ENCODE peak calls at places on chromosome 14, in nine cellular contexts. B is CD8-positive, alpha-beta T cell; Y is CD8-positive, alpha-beta memory T cell; S is foreskin fibroblast; L is MM.1S; O is GM23338; W is GM06990; U is fibroblast of pulmonary artery; X is AG04449. Z is an unnamed sample.

GRCh38 chr14:81423504-81423903 is 23.4 kb upstream of the STON2 start:
- DNase-seq in O (no peak), L (no peak), Y (no peak), X (no peak), W (no peak), B (no peak), S (no peak), U (no peak), Z (no peak)

GRCh38 chr14:70442750-70443149 is 9.2 kb upstream of the ADAM21 start:
- DNase-seq in L (no peak), X (no peak), O (peak), B (no peak), U (peak), W (no peak), S (no peak), Y (no peak), Z (no peak)

GRCh38 chr14:67392728-67393314 is 19.1 kb downstream of the PLEK2 start:
- DNase-seq in S (no peak), B (no peak), W (no peak), U (no peak), O (no peak), X (no peak), L (no peak), Y (no peak), Z (no peak)

GRCh38 chr14:30270200-30271161 is 288.5 kb upstream of the G2E3 start:
- DNase-seq in S (peak), X (no peak), Y (no peak), O (peak), W (peak), U (peak), L (peak), B (peak), Z (peak)

GRCh38 chr14:85313801-85314207 is 216.1 kb upstream of the FLRT2 start:
- DNase-seq in X (peak), Y (no peak), O (no peak), L (no peak), U (peak), W (no peak), S (no peak), B (no peak), Z (no peak)

GRCh38 chr14:61145903-61146411 is 135.2 kb downstream of the TMEM30B start:
- DNase-seq in W (no peak), S (peak), U (peak), Y (no peak), L (no peak), B (no peak), X (peak), O (no peak), Z (peak)

GRCh38 chr14:86708846-86709339 is 1178.9 kb downstream of the FLRT2 start:
- DNase-seq in B (no peak), L (no peak), O (no peak), Y (no peak), S (no peak), W (no peak), X (no peak), U (no peak), Z (no peak)

GRCh38 chr14:93430889-93431670 is at the start of gene UNC79:
- DNase-seq in O (peak), Y (no peak), W (no peak), L (no peak), S (peak), X (no peak), U (peak), B (no peak), Z (no peak)

GRCh38 chr14:103628684-103629502 is at the start of gene KLC1:
- DNase-seq in L (peak), O (peak), W (peak), X (no peak), U (peak), B (peak), S (peak), Y (peak), Z (no peak)

GRCh38 chr14:103629503-103630121 is 601 bp downstream of the KLC1 start:
- DNase-seq in X (no peak), B (peak), O (peak), U (no peak), Y (peak), W (peak), S (peak), L (peak), Z (no peak)

GRCh38 chr14:103626150-103626850 is 2.7 kb upstream of the KLC1 start:
- DNase-seq in B (no peak), S (no peak), L (peak), X (no peak), W (peak), U (no peak), Y (no peak), O (no peak), Z (no peak)

GRCh38 chr14:103627073-103628025 is 1.7 kb upstream of the KLC1 start:
- DNase-seq in O (no peak), L (no peak), W (no peak), X (no peak), U (no peak), S (no peak), B (no peak), Y (no peak), Z (no peak)

GRCh38 chr14:103628221-103628683 is 759 bp upstream of the KLC1 start:
- DNase-seq in Y (no peak), U (peak), O (peak), W (peak), S (peak), B (no peak), L (peak), X (no peak), Z (no peak)
- H3K4me3 ChIP-seq in Y (peak), U (peak), O (peak), W (peak), S (peak), B (peak), L (peak), X (peak), Z (peak)

DNA sequence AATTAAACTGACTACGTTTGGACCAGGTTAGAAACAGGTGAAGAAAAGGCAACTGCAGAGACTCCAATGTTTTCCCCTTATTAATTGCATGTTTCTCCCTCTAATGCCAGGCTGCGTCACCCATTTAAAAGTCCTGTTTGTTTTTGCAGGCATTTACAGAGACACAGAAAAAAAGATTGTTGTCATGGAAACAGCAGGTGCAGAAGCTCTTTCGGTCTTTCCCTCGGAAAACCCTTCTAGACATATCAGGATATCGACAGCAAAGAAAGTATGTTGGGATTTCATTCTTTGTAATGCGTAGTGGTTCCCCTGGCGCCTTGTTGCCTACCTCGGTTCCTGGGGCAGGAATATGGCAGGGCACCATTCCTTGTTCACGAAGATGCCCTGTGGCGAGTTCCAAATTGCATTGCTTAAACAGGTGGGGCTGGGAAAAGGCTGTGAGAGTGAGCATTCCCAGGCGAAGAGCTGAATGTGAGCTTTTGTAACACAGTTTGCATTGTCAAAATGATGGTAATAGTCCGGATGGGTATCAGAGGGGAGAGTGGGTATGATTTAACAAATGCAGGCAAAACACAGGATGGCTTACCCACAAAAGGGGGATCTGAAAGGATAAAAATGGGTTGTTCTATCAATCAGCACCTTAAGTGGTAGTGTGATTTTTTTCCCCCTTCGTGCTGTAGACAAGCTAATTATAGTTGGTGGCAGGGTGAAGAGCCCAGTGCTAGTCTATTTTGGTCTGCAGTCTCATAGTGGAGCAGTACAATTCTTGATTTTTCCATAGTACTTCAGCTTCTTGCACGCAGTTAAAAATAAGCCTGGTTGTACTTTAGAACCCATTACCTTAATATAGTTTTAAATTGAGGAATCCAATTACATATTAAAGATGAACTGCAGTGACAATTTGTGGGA is 132.4 kb downstream of the GCH1 start:
- DNase-seq in L (no peak), Y (no peak), B (no peak), S (no peak), X (no peak), U (no peak), O (no peak), W (no peak), Z (no peak)
- H3K4me3 ChIP-seq in L (no peak), Y (no peak), B (no peak), S (no peak), X (no peak), U (no peak), O (no peak), W (no peak), Z (no peak)

GRCh38 chr14:22978487-22978837 is 3.9 kb downstream of the AJUBA start:
- DNase-seq in B (no peak), L (no peak), X (no peak), O (no peak), W (no peak), U (no peak), S (peak), Y (no peak), Z (no peak)
- H3K4me3 ChIP-seq in B (no peak), L (no peak), X (peak), O (peak), W (no peak), U (no peak), S (peak), Y (no peak), Z (peak)

DNA sequence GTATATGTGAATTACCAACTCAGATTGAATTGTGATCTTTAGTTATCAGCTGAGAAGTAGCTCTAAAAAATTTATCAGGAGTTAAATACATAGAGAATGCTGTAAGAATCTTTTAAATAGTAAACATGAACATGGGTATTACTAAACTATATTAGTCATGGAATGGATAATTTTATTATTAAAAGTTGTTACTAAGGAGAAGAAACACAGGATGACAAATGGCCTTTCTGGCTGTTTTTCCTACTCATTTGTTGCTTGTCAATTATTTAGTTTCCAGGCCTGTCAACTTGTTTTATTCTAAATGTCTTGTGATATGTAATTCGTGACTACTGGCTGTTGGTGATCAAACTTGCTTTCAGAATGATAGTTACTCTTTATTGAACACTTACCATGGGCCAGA is 58.7 kb downstream of the KTN1 start:
- DNase-seq in X (no peak), U (peak), L (no peak), Y (no peak), O (no peak), B (no peak), W (no peak), S (no peak), Z (no peak)
- H3K4me3 ChIP-seq in X (no peak), U (no peak), L (no peak), Y (no peak), O (no peak), B (no peak), W (no peak), S (no peak), Z (no peak)

DNA sequence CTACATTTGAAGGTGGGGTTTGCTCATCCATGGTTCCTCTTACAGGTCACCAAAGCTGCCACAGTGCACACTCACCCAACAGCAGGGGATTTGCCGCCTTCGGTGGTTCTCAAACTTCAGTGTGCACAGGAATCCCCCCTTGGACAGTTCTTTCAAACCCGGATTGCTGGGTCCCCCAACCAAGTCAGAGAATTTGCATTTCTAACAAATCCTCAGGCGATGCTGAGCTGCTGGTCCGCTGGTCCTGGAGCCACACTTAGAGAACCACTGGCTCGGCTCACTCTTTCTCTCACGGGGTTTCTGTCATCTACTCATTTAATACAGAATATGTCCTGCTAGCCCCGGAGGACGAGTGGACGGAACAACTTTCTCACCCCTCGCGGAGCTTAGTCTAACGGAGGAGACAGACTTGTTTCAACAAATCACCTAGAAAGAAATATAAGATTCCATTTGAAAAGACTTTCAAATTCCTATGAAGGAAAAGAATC is 24.1 kb upstream of the ZFP36L1 start:
- DNase-seq in Y (no peak), U (no peak), B (no peak), W (no peak), S (no peak), X (no peak), O (no peak), L (no peak), Z (no peak)
- H3K4me3 ChIP-seq in Y (no peak), U (peak), B (peak), W (peak), S (peak), X (no peak), O (peak), L (no peak), Z (no peak)

Z was measured in skeletal muscle cell.